ENCODE peak calls at places on chromosomes 13 and 19, in nine cellular contexts. X is GM12865; F is activated CD4-positive, CD25-positive, alpha-beta regulatory T cell treated with anti-CD3 and anti-CD28 coated beads, Interleukin-2, amount 50 U/mL, for 16 hours; E is WERI-Rb-1; S is osteocyte; A is IMR-90; L is hepatic stellate cell; Q is activated gamma-delta T cell treated with anti-CD3 and anti-CD28 coated beads, Interleukin-2, amount 50 U/mL, for 16 hours; K is kidney. R is an unnamed sample.

GRCh38 chr13:76856141-76856571 is 30.0 kb downstream of the KCTD12 start:
- DNase-seq in X (peak), F (no peak), E (no peak), S (no peak), A (peak), L (no peak), Q (no peak), K (no peak), R (peak)

GRCh38 chr19:13173129-13173737 is 23.0 kb downstream of the IER2 start:
- DNase-seq in X (no peak), F (no peak), E (no peak), S (no peak), A (no peak), L (no peak), Q (no peak), K (no peak), R (no peak)

GRCh38 chr13:43787998-43788397 is 1.2 kb upstream of the ENOX1 start:
- DNase-seq in X (peak), F (no peak), E (peak), S (no peak), A (peak), L (peak), Q (no peak), K (no peak), R (no peak)

GRCh38 chr19:6226444-6227155 is 53.2 kb downstream of the MLLT1 start:
- DNase-seq in X (no peak), F (no peak), E (no peak), S (no peak), A (no peak), L (no peak), Q (no peak), K (peak), R (no peak)

GRCh38 chr13:103349664-103350063 is 283.4 kb upstream of the SLC10A2 start:
- DNase-seq in X (no peak), F (no peak), E (no peak), S (no peak), A (no peak), L (no peak), Q (no peak), K (no peak), R (no peak)

GRCh38 chr19:15299568-15300409 is 32.5 kb downstream of the BRD4 start:
- DNase-seq in X (no peak), F (no peak), E (no peak), S (no peak), A (peak), L (peak), Q (no peak), K (no peak), R (peak)

GRCh38 chr19:3270908-3271307 is 46.4 kb downstream of the CELF5 start:
- DNase-seq in X (peak), F (no peak), E (peak), S (no peak), A (peak), L (no peak), Q (no peak), K (no peak), R (no peak)

GRCh38 chr19:18488838-18489626 is 32.8 kb downstream of the ELL start:
- DNase-seq in X (no peak), F (no peak), E (peak), S (no peak), A (no peak), L (no peak), Q (no peak), K (no peak), R (no peak)

GRCh38 chr19:19032420-19033175 is 719 bp downstream of the SUGP2 start:
- DNase-seq in X (peak), F (peak), E (peak), S (peak), A (peak), L (peak), Q (peak), K (peak), R (peak)

R was measured in MG63.